ENCODE peak calls at places on chromosome 7, in five cellular contexts. Z is hepatocyte, O is OCI-LY7, J is PC-3, K is SK-N-SH. E is an unnamed sample. For H3K9me2, the result is how much of the 10 kb centered on the place peaks cover.

GRCh38 chr7:147485660-147486210 is 1104.8 kb upstream of the C7orf33 start:
- DNase-seq in Z (no peak), O (no peak), J (peak), K (no peak), E (no peak)

GRCh38 chr7:102415685-102416225 is 17.6 kb upstream of the ORAI2 start:
- DNase-seq in Z (no peak), O (peak), J (no peak), K (peak), E (no peak)

GRCh38 chr7:90391488-90391887 is 11.8 kb upstream of the CLDN12 start:
- DNase-seq in Z (no peak), O (no peak), J (no peak), K (no peak), E (no peak)

GRCh38 chr7:28855538-28856217 is 102.5 kb downstream of the TRIL start:
- DNase-seq in Z (peak), O (no peak), J (peak), K (no peak), E (no peak)

GRCh38 chr7:26614503-26614902 is 249.9 kb downstream of the SKAP2 start:
- DNase-seq in Z (no peak), O (no peak), J (no peak), K (no peak), E (no peak)

GRCh38 chr7:66236713-66237303 is 31.7 kb downstream of the TPST1 start:
- DNase-seq in Z (no peak), O (no peak), J (no peak), K (no peak), E (no peak)

GRCh38 chr7:114783413-114783812 is 138.5 kb upstream of the MDFIC start:
- DNase-seq in Z (no peak), O (no peak), J (no peak), K (no peak), E (no peak)

GRCh38 chr7:73974101-73974947 is 53.6 kb upstream of the ELN start:
- DNase-seq in Z (no peak), O (no peak), J (no peak), K (no peak), E (no peak)

GRCh38 chr7:64300641-64301405 is 12.9 kb upstream of the ZNF736 start:
- DNase-seq in Z (no peak), O (no peak), J (peak), K (no peak), E (no peak)

GRCh38 chr7:19709249-19709578 is 377 bp upstream of the POLR1F start:
- DNase-seq in Z (no peak), O (no peak), J (no peak), K (no peak), E (no peak)

DNA sequence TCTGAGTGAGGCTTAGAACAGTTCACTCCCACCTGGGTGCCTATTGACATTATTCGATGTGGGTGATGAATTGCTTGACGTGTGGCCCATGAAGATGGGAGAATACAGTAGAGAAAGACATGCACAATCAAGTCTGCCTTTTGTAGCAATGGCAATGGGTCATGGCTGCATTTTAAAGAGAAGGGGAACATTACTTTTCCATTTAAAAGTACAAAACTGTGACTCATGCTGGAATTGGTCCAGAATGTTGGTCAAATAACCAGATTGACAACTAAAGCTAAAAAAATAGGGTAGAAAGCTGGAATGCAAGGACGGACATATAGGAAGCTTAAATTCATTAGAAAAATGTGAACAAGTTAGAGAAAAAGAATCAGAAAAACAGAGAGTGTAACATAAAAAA is 104.1 kb upstream of the SLC25A13 start:
- DNase-seq in Z (no peak), O (no peak), J (peak), K (no peak), E (no peak)
- H2AFZ ChIP-seq in Z (no peak), O (no peak), J (no peak), K (no peak), E (no peak)

GRCh38 chr7:3757059-3757458 is 456.0 kb downstream of the SDK1 start:
- DNase-seq in Z (no peak), O (no peak), J (no peak), K (no peak), E (no peak)
- H3K9me2 ChIP-seq in Z (under half), O (under half), J (under half), K (under half), E (under half)

DNA sequence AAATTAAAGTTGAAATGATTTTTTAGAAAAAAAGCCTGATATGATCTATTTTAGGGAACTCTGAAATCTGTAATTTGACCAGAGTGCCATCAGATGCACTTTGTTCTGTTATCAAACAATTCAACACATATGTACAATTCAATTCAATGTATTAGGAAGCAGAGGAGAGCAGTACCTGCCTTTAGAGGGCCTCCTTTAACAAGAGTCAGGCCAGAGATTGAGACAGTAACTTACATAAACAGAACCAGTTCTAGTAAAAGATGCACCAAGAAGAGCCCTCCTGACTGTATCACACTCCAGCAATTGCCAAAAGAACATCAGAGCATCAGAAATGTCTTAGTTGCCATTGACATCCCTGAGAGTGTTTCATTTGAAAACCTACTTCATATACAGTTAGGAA is 1222.7 kb upstream of the LRRN3 start:
- DNase-seq in Z (no peak), O (no peak), J (no peak), K (no peak), E (no peak)
- TF ChIP-seq CTCF in Z (peak), O (no peak), J (no peak), K (no peak), E (peak)

GRCh38 chr7:104677587-104677986 is 336.4 kb upstream of the KMT2E start:
- DNase-seq in Z (no peak), O (no peak), J (no peak), K (no peak), E (no peak)

DNA sequence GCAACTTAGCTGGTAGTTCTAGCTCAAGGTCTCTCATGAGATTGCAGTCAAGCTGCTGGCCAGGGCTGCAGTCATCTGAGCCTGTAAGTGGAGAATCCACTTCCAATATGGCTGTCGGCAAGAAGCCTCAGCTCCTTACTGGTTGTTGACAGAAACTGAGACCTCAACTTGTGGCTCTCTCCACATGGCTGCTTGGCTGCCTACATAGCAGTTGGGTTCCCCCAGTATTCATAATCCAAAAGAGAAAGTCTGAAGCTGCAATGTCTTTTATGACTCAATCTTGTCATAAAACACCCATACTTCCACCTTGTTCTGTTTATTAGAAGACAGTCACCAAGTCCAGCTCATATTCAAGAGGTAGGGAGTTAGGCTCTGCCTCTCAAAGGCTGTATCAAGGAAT is 334.9 kb upstream of the KMT2E start:
- DNase-seq in Z (no peak), O (no peak), J (no peak), K (no peak), E (no peak)
- H2AFZ ChIP-seq in Z (no peak), O (no peak), J (no peak), K (no peak), E (no peak)

DNA sequence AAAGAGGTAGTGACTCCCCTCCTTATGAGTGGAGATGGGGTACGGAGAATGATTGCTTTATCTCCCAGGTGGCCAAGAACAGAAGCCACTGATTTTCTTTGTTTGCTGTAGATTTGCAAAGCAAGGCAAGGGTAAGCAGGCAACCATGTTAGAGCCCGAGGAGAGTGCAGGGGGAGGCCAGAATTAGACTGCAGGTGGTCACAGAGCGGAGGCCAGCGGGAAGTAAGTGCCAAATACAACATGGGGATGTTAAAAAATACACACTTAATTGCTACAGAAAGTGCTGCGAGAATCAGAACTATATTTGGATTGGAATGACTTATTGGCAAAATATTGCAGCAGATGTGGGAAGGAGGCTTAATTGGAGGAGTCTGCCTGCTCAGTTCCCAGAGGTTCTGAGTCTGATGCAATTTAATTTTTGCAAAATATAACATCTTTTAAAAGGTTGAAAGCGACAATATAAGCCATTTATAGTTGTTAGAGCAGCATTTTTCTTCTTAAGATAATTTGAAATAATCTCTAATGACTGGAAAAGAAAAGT is 49.7 kb upstream of the ADCY1 start:
- DNase-seq in Z (no peak), O (no peak), J (no peak), K (no peak), E (no peak)
- H3K9me2 ChIP-seq in Z (under half), O (under half), J (under half), K (under half), E (under half)

GRCh38 chr7:150668472-150668911 is 17.0 kb upstream of the GIMAP2 start:
- DNase-seq in Z (no peak), O (no peak), J (no peak), K (no peak), E (no peak)

GRCh38 chr7:150665882-150666281 is 19.6 kb upstream of the GIMAP2 start:
- DNase-seq in Z (no peak), O (no peak), J (no peak), K (no peak), E (no peak)

GRCh38 chr7:150665075-150665794 is 20.3 kb upstream of the GIMAP2 start:
- DNase-seq in Z (no peak), O (no peak), J (peak), K (no peak), E (no peak)

GRCh38 chr7:150666412-150666811 is 19.1 kb upstream of the GIMAP2 start:
- DNase-seq in Z (no peak), O (no peak), J (no peak), K (no peak), E (no peak)

GRCh38 chr7:150668977-150669376 is 16.5 kb upstream of the GIMAP2 start:
- DNase-seq in Z (no peak), O (no peak), J (no peak), K (no peak), E (no peak)
- TF ChIP-seq CTCF in Z (no peak), O (no peak), J (no peak), K (no peak), E (no peak)

GRCh38 chr7:84780158-84781124 is 406.4 kb downstream of the SEMA3D start:
- DNase-seq in Z (no peak), O (no peak), J (no peak), K (no peak), E (no peak)
- H2AFZ ChIP-seq in Z (no peak), O (no peak), J (no peak), K (no peak), E (no peak)

E was measured in GM23338.